ENCODE peak calls at places on chromosomes 16 and 17, in six cellular contexts. A is PC-9, V is GM23338, I is GM23248, O is Karpas-422, C is PC-3. T is an unnamed sample.

GRCh38 chr17:46977348-46977747 is 1.7 kb downstream of the RPRML start:
- DNase-seq in V (peak; percentile 97), C (peak; percentile 72), O (peak; percentile 47), A (no peak), I (peak; percentile 34), T (peak; percentile 65)

GRCh38 chr17:57834146-57834741 is 15.6 kb downstream of the MRPS23 start:
- DNase-seq in V (peak; percentile 78), A (no peak), I (peak; percentile 91), O (no peak), C (peak; percentile 96), T (no peak)

GRCh38 chr16:57203451-57203850 is 17.3 kb downstream of the RSPRY1 start:
- DNase-seq in O (no peak), C (no peak), V (no peak), A (no peak), I (peak; percentile 48), T (no peak)

GRCh38 chr17:47649972-47650524 is 329 bp downstream of the KPNB1 start:
- DNase-seq in C (no peak), A (peak; percentile 43), O (peak; percentile 87), I (no peak), V (peak; percentile 59), T (no peak)

GRCh38 chr16:9124908-9125584 is 33.6 kb downstream of the HAPSTR1 start:
- DNase-seq in I (no peak), V (peak; percentile 66), O (no peak), A (no peak), C (no peak), T (no peak)

GRCh38 chr17:8175795-8176196 is 384 bp downstream of the TMEM107 start:
- DNase-seq in O (peak; percentile 54), I (peak; percentile 51), A (no peak), V (no peak), C (no peak), T (peak; percentile 40)

GRCh38 chr16:13923703-13924298 is 3.8 kb downstream of the ERCC4 start:
- DNase-seq in O (peak; percentile 85), A (peak; percentile 58), V (peak; percentile 66), C (peak; percentile 69), I (peak; percentile 74), T (peak; percentile 55)

GRCh38 chr16:49800876-49801275 is 55.0 kb downstream of the ZNF423 start:
- DNase-seq in A (no peak), I (no peak), C (no peak), O (no peak), V (no peak), T (no peak)

GRCh38 chr17:42537826-42538451 is 1.9 kb downstream of the NAGLU start:
- DNase-seq in A (no peak), V (no peak), O (no peak), C (no peak), I (no peak), T (no peak)

GRCh38 chr16:88061346-88062110 is 110.3 kb downstream of the BANP start:
- DNase-seq in I (no peak), C (no peak), A (no peak), O (no peak), V (no peak), T (no peak)

GRCh38 chr16:4369006-4369766 is 2.5 kb upstream of the VASN start:
- DNase-seq in I (peak; percentile 89), A (peak; percentile 88), O (no peak), V (no peak), C (peak; percentile 83), T (no peak)

GRCh38 chr16:16073884-16074781 is 124.7 kb downstream of the ABCC1 start:
- DNase-seq in O (no peak), V (peak; percentile 79), C (no peak), A (peak; percentile 98), I (peak; percentile 78), T (peak; percentile 59)

GRCh38 chr17:40608061-40608581 is 39.5 kb downstream of the SMARCE1 start:
- DNase-seq in O (no peak), V (no peak), C (no peak), A (no peak), I (no peak), T (no peak)

GRCh38 chr17:63395075-63395815 is 50.9 kb downstream of the CYB561 start:
- DNase-seq in C (no peak), O (no peak), A (no peak), I (peak; percentile 89), V (no peak), T (no peak)

GRCh38 chr17:6546069-6546718 is 10.2 kb downstream of the PITPNM3 start:
- DNase-seq in C (peak; percentile 22), I (peak; percentile 69), O (no peak), A (no peak), V (no peak), T (no peak)

GRCh38 chr17:15907290-15907689 is 37.6 kb upstream of the ADORA2B start:
- DNase-seq in I (no peak), A (no peak), C (no peak), O (no peak), V (no peak), T (no peak)

GRCh38 chr17:80774146-80774545 is 217.5 kb upstream of the CHMP6 start:
- DNase-seq in I (no peak), V (no peak), O (no peak), C (no peak), A (no peak), T (no peak)

GRCh38 chr16:61575617-61576016 is 460.6 kb downstream of the CDH8 start:
- DNase-seq in V (no peak), I (no peak), O (no peak), C (no peak), A (no peak), T (no peak)
- H3K9me2 ChIP-seq in V (peaks cover 4% of the 10 kb centered on the region), I (no peaks in the 10 kb centered on the region), O (no peaks in the 10 kb centered on the region), C (no peaks in the 10 kb centered on the region), A (no peaks in the 10 kb centered on the region), T (no peaks in the 10 kb centered on the region)

DNA sequence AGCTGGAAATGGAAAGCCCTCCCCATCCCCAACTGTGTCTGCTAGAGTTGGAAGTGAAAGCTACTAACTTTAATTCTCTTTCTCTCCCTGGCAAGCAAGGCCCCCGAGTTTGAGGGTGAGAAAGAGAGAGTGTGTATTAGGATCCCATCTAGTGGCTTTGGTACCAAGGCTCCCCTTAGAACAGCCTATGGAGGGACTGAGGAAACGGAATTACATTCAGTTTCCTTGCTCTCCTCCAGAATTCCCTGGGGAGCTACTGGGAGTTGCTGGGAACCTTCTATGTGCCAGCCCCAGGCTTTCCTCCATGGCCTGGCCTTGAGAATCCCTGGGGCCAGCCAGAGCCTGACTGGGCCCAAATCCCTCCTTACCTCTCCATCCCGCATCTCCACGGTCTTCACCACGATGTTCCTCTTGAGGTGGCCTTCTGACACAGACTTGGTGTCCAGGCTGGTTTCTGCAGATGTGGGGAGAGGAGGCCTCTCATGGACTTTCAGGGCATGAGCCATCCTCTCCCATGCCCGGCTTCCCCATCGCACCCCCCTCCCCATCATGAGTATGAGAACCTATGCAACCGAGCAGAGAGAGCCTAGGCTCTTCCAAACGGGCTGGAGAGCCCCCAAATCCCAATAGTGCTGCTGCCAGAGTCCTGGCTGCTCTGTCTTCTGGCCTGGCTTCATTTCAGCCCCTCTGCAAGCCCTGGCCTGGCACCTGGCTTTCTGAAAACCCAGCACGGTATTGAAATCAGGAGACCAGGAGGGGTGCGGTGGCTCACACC is 7.4 kb downstream of the GFAP start:
- DNase-seq in V (no peak), C (no peak), A (peak; percentile 9), O (no peak), I (no peak), T (no peak)
- H3K9me2 ChIP-seq in V (no peaks in the 10 kb centered on the region), C (no peaks in the 10 kb centered on the region), A (no peaks in the 10 kb centered on the region), O (no peaks in the 10 kb centered on the region), I (no peaks in the 10 kb centered on the region), T (no peaks in the 10 kb centered on the region)

GRCh38 chr16:24731722-24732419 is 2.4 kb downstream of the TNRC6A start:
- DNase-seq in A (no peak), I (no peak), V (no peak), O (no peak), C (no peak), T (no peak)

GRCh38 chr16:24729967-24730815 is 740 bp downstream of the TNRC6A start:
- DNase-seq in I (peak; percentile 65), C (no peak), O (peak; percentile 56), V (peak; percentile 51), A (no peak), T (peak; percentile 52)

GRCh38 chr16:24728891-24729242 is 584 bp upstream of the TNRC6A start:
- DNase-seq in O (no peak), I (no peak), C (peak; percentile 22), V (no peak), A (peak; percentile 60), T (no peak)

GRCh38 chr16:24729243-24729966 is at the start of gene TNRC6A:
- DNase-seq in V (peak; percentile 92), O (peak; percentile 95), C (peak; percentile 74), A (peak; percentile 77), I (peak; percentile 96), T (peak; percentile 94)

DNA sequence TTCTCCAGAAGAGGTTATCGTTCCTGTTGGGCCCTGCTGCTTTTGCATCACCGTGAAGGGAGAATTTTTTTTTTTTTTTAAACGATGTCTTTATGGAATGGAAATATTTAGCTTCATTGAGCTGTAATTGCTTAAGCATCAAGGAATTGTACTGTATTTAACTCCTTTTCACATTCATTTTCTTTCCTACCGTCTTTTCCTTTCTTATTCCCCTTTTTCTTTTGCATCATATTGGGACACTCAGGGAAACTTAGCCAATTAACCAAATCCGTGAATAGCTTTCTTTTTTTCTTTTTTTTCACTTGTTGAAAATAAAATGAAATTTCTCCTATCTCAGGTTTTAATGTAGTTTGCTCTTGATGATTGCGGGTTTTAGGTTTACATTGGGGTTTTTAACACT is 1.5 kb downstream of the TNRC6A start:
- DNase-seq in C (no peak), I (no peak), V (no peak), O (peak; percentile 42), A (no peak), T (no peak)
- H3K9me2 ChIP-seq in C (no peaks in the 10 kb centered on the region), I (no peaks in the 10 kb centered on the region), V (no peaks in the 10 kb centered on the region), O (no peaks in the 10 kb centered on the region), A (no peaks in the 10 kb centered on the region), T (no peaks in the 10 kb centered on the region)

DNA sequence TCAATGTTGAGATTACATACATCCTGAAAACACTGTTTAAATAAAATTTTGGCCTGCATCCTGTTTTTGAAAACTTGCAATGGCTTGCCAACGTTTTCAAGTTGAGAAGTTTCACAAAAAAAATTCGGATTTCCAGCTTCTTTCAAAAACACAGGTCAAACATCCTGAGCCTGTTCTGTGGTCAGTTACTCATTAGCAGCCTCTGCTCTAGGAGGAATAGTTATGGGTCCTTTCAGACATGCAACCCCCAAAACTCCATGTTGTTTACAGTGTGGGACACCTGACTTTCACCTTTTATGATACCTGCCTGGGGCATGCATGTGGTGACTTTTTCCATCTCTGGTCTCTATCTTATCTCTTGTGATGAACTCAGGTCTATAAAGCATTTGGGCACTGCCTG is 577.9 kb downstream of the WWOX start:
- DNase-seq in A (no peak), O (no peak), I (no peak), V (no peak), C (peak; percentile 15), T (no peak)
- H3K9me2 ChIP-seq in A (no peaks in the 10 kb centered on the region), O (no peaks in the 10 kb centered on the region), I (no peaks in the 10 kb centered on the region), V (no peaks in the 10 kb centered on the region), C (no peaks in the 10 kb centered on the region), T (no peaks in the 10 kb centered on the region)

GRCh38 chr17:31697838-31698237 is 161.2 kb downstream of the COPRS start:
- DNase-seq in O (no peak), C (no peak), V (no peak), I (no peak), A (no peak), T (no peak)

GRCh38 chr17:31696703-31697325 is 162.2 kb downstream of the COPRS start:
- DNase-seq in I (no peak), C (no peak), A (no peak), V (no peak), O (no peak), T (no peak)

GRCh38 chr17:31693433-31694210 is 165.4 kb downstream of the COPRS start:
- DNase-seq in V (no peak), C (no peak), I (no peak), O (no peak), A (no peak), T (no peak)

GRCh38 chr17:31696184-31696602 is 162.9 kb downstream of the COPRS start:
- DNase-seq in A (no peak), I (peak; percentile 97), C (no peak), O (no peak), V (peak; percentile 59), T (peak; percentile 83)

GRCh38 chr17:31695456-31696090 is 163.5 kb downstream of the COPRS start:
- DNase-seq in V (no peak), O (no peak), I (peak; percentile 78), C (no peak), A (no peak), T (no peak)
- H3K9me2 ChIP-seq in V (no peaks in the 10 kb centered on the region), O (no peaks in the 10 kb centered on the region), I (no peaks in the 10 kb centered on the region), C (no peaks in the 10 kb centered on the region), A (no peaks in the 10 kb centered on the region), T (no peaks in the 10 kb centered on the region)

T was measured in hepatocyte.